ENCODE peak calls at places on chromosomes 5 and 9, in four cellular contexts. One of them, this sample, is unnamed. For H3K4me1, the result is how much of the 10 kb centered on the place peaks cover.

GRCh38 chr5:2303391-2304100 is 420.8 kb upstream of the IRX4 start:
- DNase-seq in foreskin keratinocyte: no peak
- DNase-seq in stomach: no peak
- DNase-seq in psoas muscle: no peak
- DNase-seq in this sample: no peak

GRCh38 chr5:38598296-38598993 is 42.0 kb upstream of the LIFR start:
- DNase-seq in foreskin keratinocyte: no peak
- DNase-seq in stomach: no peak
- DNase-seq in psoas muscle: no peak
- DNase-seq in this sample: no peak

GRCh38 chr9:91040371-91041215 is 239.0 kb downstream of the SYK start:
- DNase-seq in foreskin keratinocyte: no peak
- DNase-seq in stomach: no peak
- DNase-seq in psoas muscle: no peak
- DNase-seq in this sample: no peak

GRCh38 chr5:115456056-115456455 is 88.5 kb downstream of the FEM1C start:
- DNase-seq in foreskin keratinocyte: no peak
- DNase-seq in stomach: no peak
- DNase-seq in psoas muscle: no peak
- DNase-seq in this sample: no peak

GRCh38 chr5:105506692-105507277 is 1944.2 kb upstream of the NUDT12 start:
- DNase-seq in foreskin keratinocyte: no peak
- DNase-seq in stomach: no peak
- DNase-seq in psoas muscle: no peak
- DNase-seq in this sample: no peak

GRCh38 chr5:153903321-153903720 is 135.4 kb downstream of the FAM114A2 start:
- DNase-seq in foreskin keratinocyte: no peak
- DNase-seq in stomach: no peak
- DNase-seq in psoas muscle: no peak
- DNase-seq in this sample: no peak

GRCh38 chr5:135934939-135935338 is 19.8 kb downstream of the LECT2 start:
- DNase-seq in foreskin keratinocyte: no peak
- DNase-seq in stomach: no peak
- DNase-seq in psoas muscle: no peak
- DNase-seq in this sample: no peak

GRCh38 chr9:135567311-135567710 is 5.8 kb downstream of the PAEP start:
- DNase-seq in foreskin keratinocyte: no peak
- DNase-seq in stomach: no peak
- DNase-seq in psoas muscle: no peak
- DNase-seq in this sample: no peak

GRCh38 chr9:134053941-134054761 is 13.7 kb downstream of the BRD3 start:
- DNase-seq in foreskin keratinocyte: no peak
- DNase-seq in stomach: no peak
- DNase-seq in psoas muscle: no peak
- DNase-seq in this sample: peak

GRCh38 chr5:176866913-176867312 is 32.2 kb downstream of the HK3 start:
- DNase-seq in foreskin keratinocyte: no peak
- DNase-seq in stomach: no peak
- DNase-seq in psoas muscle: no peak
- DNase-seq in this sample: no peak

GRCh38 chr5:84383816-84384603 is 670 bp downstream of the EDIL3 start:
- DNase-seq in foreskin keratinocyte: no peak
- DNase-seq in stomach: no peak
- DNase-seq in psoas muscle: no peak
- DNase-seq in this sample: peak

GRCh38 chr5:44638286-44638869 is 170.4 kb upstream of the MRPS30 start:
- DNase-seq in foreskin keratinocyte: no peak
- DNase-seq in stomach: no peak
- DNase-seq in psoas muscle: no peak
- DNase-seq in this sample: no peak

GRCh38 chr9:33017283-33018041 is 7.6 kb upstream of the DNAJA1 start:
- DNase-seq in foreskin keratinocyte: no peak
- DNase-seq in stomach: no peak
- DNase-seq in psoas muscle: no peak
- DNase-seq in this sample: no peak

GRCh38 chr9:83649080-83649479 is 26.1 kb downstream of the IDNK start:
- DNase-seq in foreskin keratinocyte: peak
- DNase-seq in stomach: peak
- DNase-seq in psoas muscle: peak
- DNase-seq in this sample: no peak

GRCh38 chr5:158286827-158287226 is 427.9 kb upstream of the CLINT1 start:
- DNase-seq in foreskin keratinocyte: no peak
- DNase-seq in stomach: no peak
- DNase-seq in psoas muscle: no peak
- DNase-seq in this sample: no peak

GRCh38 chr5:538271-538771 is 14.1 kb upstream of the SLC9A3 start:
- DNase-seq in foreskin keratinocyte: no peak
- DNase-seq in stomach: no peak
- DNase-seq in psoas muscle: peak
- DNase-seq in this sample: no peak

GRCh38 chr9:18672706-18673105 is 198.8 kb downstream of the ADAMTSL1 start:
- DNase-seq in foreskin keratinocyte: no peak
- DNase-seq in stomach: no peak
- DNase-seq in psoas muscle: no peak
- DNase-seq in this sample: no peak

GRCh38 chr5:95178046-95178651 is 106.7 kb downstream of the MCTP1 start:
- DNase-seq in foreskin keratinocyte: no peak
- DNase-seq in stomach: no peak
- DNase-seq in psoas muscle: no peak
- DNase-seq in this sample: no peak

GRCh38 chr9:6758418-6759113 is 793 bp downstream of the KDM4C start:
- DNase-seq in foreskin keratinocyte: peak
- DNase-seq in stomach: peak
- DNase-seq in psoas muscle: peak
- DNase-seq in this sample: peak

GRCh38 chr9:132584616-132585560 is 2.5 kb downstream of the BARHL1 start:
- DNase-seq in foreskin keratinocyte: no peak
- DNase-seq in stomach: no peak
- DNase-seq in psoas muscle: no peak
- DNase-seq in this sample: no peak

GRCh38 chr5:79687911-79688310 is 1.7 kb upstream of the CMYA5 start:
- DNase-seq in foreskin keratinocyte: no peak
- DNase-seq in stomach: no peak
- DNase-seq in psoas muscle: no peak
- DNase-seq in this sample: no peak

GRCh38 chr9:98332405-98332831 is 77.0 kb upstream of the TBC1D2 start:
- DNase-seq in foreskin keratinocyte: no peak
- DNase-seq in stomach: no peak
- DNase-seq in psoas muscle: no peak
- DNase-seq in this sample: no peak

GRCh38 chr5:108989761-108990392 is 242.2 kb downstream of the FER start:
- DNase-seq in foreskin keratinocyte: no peak
- DNase-seq in stomach: no peak
- DNase-seq in psoas muscle: no peak
- DNase-seq in this sample: no peak

GRCh38 chr9:124786881-124787573 is 10.1 kb downstream of the OLFML2A start:
- DNase-seq in foreskin keratinocyte: no peak
- DNase-seq in stomach: peak
- DNase-seq in psoas muscle: no peak
- DNase-seq in this sample: peak

GRCh38 chr5:115374057-115374775 is 77.8 kb upstream of the CCDC112 start:
- DNase-seq in foreskin keratinocyte: no peak
- DNase-seq in stomach: no peak
- DNase-seq in psoas muscle: no peak
- DNase-seq in this sample: no peak

GRCh38 chr5:42591026-42591425 is 165.6 kb upstream of the CCDC152 start:
- DNase-seq in foreskin keratinocyte: no peak
- DNase-seq in stomach: no peak
- DNase-seq in psoas muscle: peak
- DNase-seq in this sample: no peak

GRCh38 chr9:37678789-37679273 is 28.1 kb downstream of the FRMPD1 start:
- DNase-seq in foreskin keratinocyte: no peak
- DNase-seq in stomach: no peak
- DNase-seq in psoas muscle: no peak
- DNase-seq in this sample: no peak

GRCh38 chr9:95067888-95068287 is 249.6 kb downstream of the FANCC start:
- DNase-seq in foreskin keratinocyte: no peak
- DNase-seq in stomach: no peak
- DNase-seq in psoas muscle: no peak
- DNase-seq in this sample: no peak

GRCh38 chr5:153831976-153832375 is 206.7 kb downstream of the FAM114A2 start:
- DNase-seq in foreskin keratinocyte: no peak
- DNase-seq in stomach: no peak
- DNase-seq in psoas muscle: no peak
- DNase-seq in this sample: no peak

GRCh38 chr5:131264453-131265200 is 774 bp downstream of the CDC42SE2 start:
- DNase-seq in foreskin keratinocyte: no peak
- DNase-seq in stomach: peak
- DNase-seq in psoas muscle: peak
- DNase-seq in this sample: peak

GRCh38 chr9:71816782-71817549 is 48.7 kb upstream of the CEMIP2 start:
- DNase-seq in foreskin keratinocyte: no peak
- DNase-seq in stomach: no peak
- DNase-seq in psoas muscle: no peak
- DNase-seq in this sample: no peak

GRCh38 chr5:116575635-116576042 is 1.0 kb upstream of the SEMA6A start:
- DNase-seq in foreskin keratinocyte: no peak
- DNase-seq in stomach: no peak
- DNase-seq in psoas muscle: no peak
- DNase-seq in this sample: peak

DNA sequence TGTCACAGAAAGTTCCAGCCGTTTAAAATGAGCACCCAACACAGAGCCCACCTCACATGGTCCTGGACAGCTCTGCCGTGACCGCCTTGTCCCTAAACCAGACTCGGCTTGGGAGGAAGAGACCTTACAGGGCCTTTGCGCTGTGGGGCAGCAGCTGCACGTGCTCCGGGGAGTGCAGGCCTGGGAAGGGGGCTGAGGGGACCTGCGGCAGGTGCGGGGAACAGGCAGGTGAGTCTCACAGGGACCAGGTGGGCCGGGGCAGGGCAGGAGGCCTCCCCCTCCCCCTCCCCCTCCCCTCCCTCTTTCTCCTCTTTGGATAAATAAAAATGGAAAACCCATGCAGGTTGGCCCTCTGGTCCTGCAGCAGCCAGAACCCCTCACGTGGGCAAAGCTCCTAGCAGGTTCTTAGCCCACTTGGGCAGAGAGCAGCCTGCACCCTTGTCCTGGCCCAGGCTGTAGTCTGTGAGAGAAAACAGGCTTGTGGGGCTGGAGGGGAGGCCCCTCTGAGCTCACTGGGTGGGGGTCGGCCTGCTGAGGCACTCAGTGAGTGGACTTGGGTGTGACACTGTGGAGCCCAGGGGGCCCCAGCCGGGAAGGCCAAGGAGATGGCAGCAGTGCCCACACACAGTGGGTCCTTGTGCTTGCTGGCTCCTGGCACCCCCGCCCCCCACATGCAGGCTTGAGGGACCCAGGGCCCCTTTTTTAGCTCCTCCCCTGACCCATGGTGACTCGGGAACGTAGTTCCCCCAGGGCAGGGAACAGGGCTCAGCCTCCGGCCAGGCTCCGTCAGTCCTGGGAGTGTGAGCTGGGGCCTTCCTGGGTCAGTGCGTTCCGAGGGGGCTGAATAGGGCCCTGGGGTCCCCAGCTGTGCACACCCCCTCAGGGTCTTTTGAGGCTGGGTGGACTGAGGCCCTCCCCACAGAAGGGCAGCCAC is 40.0 kb upstream of the CACNA1B start:
- DNase-seq in foreskin keratinocyte: no peak
- DNase-seq in stomach: no peak
- DNase-seq in psoas muscle: no peak
- DNase-seq in this sample: no peak
- H3K4me1 ChIP-seq in foreskin keratinocyte: under half
- H3K4me1 ChIP-seq in stomach: under half
- H3K4me1 ChIP-seq in psoas muscle: under half
- H3K4me1 ChIP-seq in this sample: under half

DNA sequence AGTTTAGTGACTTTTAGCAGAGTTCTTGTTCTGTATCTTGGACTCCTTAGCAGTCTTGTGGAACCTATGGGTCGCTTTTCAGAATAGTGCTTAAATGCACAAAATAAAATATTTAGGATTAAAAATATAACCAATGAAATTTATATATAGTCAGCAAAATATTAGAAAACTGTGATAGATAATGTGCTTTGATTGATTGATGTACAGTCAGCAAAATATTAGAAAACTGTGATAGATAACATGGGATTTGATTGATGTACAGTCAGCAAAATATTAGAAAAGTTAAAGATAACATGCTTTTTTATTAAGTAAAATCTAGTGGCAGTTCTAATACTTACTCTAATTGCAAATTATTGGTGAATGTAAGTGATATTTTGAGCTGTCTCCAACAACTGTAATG is 16.1 kb downstream of the PALM2AKAP2 start:
- DNase-seq in foreskin keratinocyte: no peak
- DNase-seq in stomach: no peak
- DNase-seq in psoas muscle: no peak
- DNase-seq in this sample: no peak
- H3K4me1 ChIP-seq in foreskin keratinocyte: under half
- H3K4me1 ChIP-seq in stomach: under half
- H3K4me1 ChIP-seq in psoas muscle: under half
- H3K4me1 ChIP-seq in this sample: under half

DNA sequence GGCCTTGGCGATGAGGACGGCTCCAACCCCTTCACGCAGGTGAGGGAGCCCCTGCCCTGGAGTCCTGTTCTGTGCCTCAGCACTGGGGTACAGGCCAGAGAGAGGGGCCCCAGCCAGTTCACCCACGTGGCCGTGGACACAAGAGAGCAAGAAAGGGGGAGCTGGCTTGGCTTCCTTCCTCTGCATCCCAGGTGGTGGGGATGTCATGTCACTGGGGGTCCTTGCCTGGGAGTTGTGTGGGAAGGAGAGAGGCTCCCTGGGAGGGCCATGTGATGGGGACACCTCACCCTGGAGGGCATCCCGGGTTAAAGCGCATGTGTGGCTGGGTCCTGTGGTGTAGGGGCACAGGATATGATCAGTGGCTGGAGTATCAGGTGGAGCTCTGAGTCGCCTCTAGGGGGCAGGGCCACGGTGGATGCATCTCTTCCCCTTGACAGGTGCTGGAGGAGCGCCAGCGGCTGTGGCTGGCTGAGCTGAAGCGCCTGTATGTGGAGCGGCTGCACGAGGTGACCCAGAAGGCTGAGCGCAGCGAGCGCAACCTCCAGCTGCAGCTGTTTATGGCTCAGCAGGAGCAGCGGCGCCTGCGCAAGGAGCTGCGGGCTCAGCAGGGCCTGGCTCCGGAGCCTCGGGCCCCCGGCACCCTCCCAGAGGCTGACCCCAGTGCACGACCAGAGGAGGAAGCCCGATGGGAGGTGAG is 7.5 kb downstream of the N4BP3 start:
- DNase-seq in foreskin keratinocyte: no peak
- DNase-seq in stomach: peak
- DNase-seq in psoas muscle: peak
- DNase-seq in this sample: peak
- H3K4me1 ChIP-seq in foreskin keratinocyte: under half
- H3K4me1 ChIP-seq in stomach: under half
- H3K4me1 ChIP-seq in psoas muscle: under half
- H3K4me1 ChIP-seq in this sample: under half

GRCh38 chr9:128685636-128686489 is 3.2 kb upstream of the SET start:
- DNase-seq in foreskin keratinocyte: no peak
- DNase-seq in stomach: peak
- DNase-seq in psoas muscle: no peak
- DNase-seq in this sample: no peak
- H3K4me1 ChIP-seq in foreskin keratinocyte: under half
- H3K4me1 ChIP-seq in stomach: under half
- H3K4me1 ChIP-seq in psoas muscle: under half
- H3K4me1 ChIP-seq in this sample: under half